ENCODE peak calls at places on chromosomes 3 and 15, in five cellular contexts. B is WERI-Rb-1, F is kidney epithelial cell, P is heart right ventricle, D is cardiac fibroblast. W is an unnamed sample.
A peak's percentile ranks its signal among the peaks of the same experiment; 100 is the strongest.

GRCh38 chr15:40379853-40380252 is 2.7 kb upstream of the KNSTRN start:
- DNase-seq in B (no peak), F (peak; percentile 72), P (peak; percentile 66), D (peak; percentile 99), W (peak; percentile 83)

GRCh38 chr3:120928991-120929390 is 21.0 kb downstream of the STXBP5L start:
- DNase-seq in B (no peak), F (no peak), P (no peak), D (peak; percentile 25), W (no peak)

GRCh38 chr3:176839447-176839846 is 357.8 kb downstream of the TBL1XR1 start:
- DNase-seq in B (no peak), F (no peak), P (no peak), D (no peak), W (no peak)

GRCh38 chr3:25536668-25537331 is 108.7 kb downstream of the RARB start:
- DNase-seq in B (no peak), F (no peak), P (no peak), D (no peak), W (no peak)

GRCh38 chr3:150216866-150217600 is 191.1 kb upstream of the TSC22D2 start:
- DNase-seq in B (no peak), F (no peak), P (no peak), D (no peak), W (no peak)

GRCh38 chr3:120093119-120093922 is 926 bp downstream of the GSK3B start:
- DNase-seq in B (no peak), F (no peak), P (peak; percentile 84), D (peak; percentile 92), W (peak; percentile 56)

GRCh38 chr3:171833775-171834460 is 9.2 kb upstream of the TMEM212 start:
- DNase-seq in B (no peak), F (no peak), P (no peak), D (peak; percentile 88), W (no peak)

GRCh38 chr15:38028869-38029268 is 94.4 kb downstream of the TMCO5A start:
- DNase-seq in B (no peak), F (no peak), P (no peak), D (peak; percentile 62), W (no peak)

GRCh38 chr3:113158210-113158609 is 53.1 kb upstream of the BOC start:
- DNase-seq in B (no peak), F (no peak), P (peak; percentile 11), D (no peak), W (no peak)

GRCh38 chr3:138460536-138461205 is 26.3 kb downstream of the ESYT3 start:
- DNase-seq in B (no peak), F (no peak), P (no peak), D (no peak), W (no peak)

GRCh38 chr15:35852818-35853624 is 307.1 kb upstream of the DPH6 start:
- DNase-seq in B (no peak), F (no peak), P (no peak), D (no peak), W (no peak)
- TF ChIP-seq CTCF in B (no peak), F (no peak), P (no peak), D (no peak), W (no peak)

DNA sequence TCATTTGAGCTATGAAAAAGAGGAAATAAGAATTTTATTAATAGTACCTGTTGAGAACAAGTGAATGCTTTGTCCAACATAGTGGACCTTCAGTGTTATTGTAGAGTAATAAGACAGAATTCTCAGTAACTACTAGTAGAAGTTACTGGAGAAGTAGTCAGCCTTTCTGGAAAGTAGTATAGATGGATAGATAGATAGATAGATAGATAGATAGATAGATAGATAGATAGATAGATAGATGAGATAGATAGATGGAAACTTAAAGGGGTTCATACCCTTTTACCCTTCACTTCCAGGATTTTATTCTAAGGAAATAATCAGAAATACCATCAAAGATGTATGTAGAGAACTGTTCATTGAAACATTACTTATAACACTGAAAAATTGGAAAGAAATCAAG is 5.2 kb downstream of the FAM162A start:
- DNase-seq in B (no peak), F (no peak), P (no peak), D (no peak), W (no peak)
- H3K4me3 ChIP-seq in B (no peak overlapping the region), F (no peak overlapping the region), P (no peak overlapping the region), D (no peak overlapping the region), W (no peak overlapping the region)

DNA sequence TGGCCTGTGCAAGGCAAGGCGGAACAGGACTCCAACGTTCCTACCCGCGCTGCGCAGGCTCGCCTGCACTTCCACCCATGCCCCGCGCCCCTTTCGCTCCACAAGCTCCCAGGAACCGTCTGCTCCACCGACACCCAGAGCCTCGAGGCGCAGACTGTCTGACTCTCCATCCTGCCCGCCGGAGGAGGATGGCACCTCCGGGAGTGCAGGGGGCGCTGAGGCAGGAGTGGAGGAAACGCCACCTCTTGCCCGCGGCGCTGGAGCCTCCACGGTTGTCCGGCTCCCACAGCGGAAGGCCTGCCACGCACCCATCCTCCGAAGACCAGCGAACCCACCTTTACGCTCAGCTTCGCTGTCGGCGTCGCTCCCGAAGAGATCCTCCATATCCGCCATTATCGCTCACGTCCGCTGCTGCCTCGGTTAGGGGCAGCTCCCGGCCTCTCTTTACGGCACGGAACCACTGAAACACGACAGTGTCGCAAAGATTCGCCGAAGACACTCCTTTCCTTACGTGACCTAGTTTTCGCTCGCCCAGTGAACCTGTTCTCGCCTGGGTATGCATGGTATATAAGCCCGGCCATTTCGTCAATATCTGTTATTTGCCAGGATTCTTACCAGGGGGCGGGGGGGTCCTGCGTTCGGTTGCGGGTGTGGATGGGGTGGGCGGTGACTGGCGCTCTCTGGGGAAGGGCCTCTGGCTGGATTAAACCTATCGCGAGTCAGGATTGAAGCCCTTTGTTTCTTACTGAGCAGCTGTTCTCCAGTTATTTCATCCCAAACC is at the start of gene LEO1:
- DNase-seq in B (peak; percentile 94), F (peak; percentile 88), P (peak; percentile 93), D (peak; percentile 98), W (peak; percentile 98)
- TF ChIP-seq CTCF in B (peak; percentile 41), F (peak; percentile 55), P (no peak), D (peak; percentile 56), W (peak; percentile 52)

GRCh38 chr15:63372018-63372705 is 9.5 kb downstream of the CA12 start:
- DNase-seq in B (no peak), F (peak; percentile 88), P (no peak), D (peak; percentile 99), W (peak; percentile 65)
- H3K4me3 ChIP-seq in B (no peak overlapping the region), F (no peak overlapping the region), P (no peak overlapping the region), D (peak overlapping the region; percentile 29), W (no peak overlapping the region)

DNA sequence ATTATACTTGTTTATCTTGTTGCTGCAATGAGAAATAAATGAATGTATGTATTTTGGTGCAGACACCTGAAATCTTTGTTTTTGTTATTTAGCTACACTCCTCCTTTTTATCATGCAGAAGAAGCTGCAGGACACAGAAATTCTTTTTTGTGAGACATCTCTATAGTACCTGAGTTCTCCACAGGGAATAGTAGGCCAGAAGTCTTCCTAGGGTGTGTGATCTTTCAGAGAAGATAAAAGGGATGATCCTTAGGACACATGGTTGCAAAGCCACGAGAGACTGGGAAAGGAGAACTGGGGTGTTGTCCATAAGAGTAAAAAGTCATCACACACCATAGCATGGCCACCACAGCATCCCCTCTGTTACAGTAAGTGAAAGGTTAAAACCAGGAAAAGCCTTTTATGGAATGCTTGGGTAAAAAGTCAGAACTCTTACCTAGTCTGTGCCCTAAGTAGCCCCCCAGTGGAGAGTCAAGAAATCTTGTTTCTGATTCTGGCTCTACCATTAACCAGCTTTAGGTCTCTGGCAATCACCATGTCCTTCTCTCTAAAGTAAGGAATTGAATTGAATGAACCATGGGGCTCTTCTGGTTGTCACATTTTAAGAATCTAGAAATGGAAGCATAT is 31.9 kb upstream of the ADGRG7 start:
- DNase-seq in B (no peak), F (no peak), P (no peak), D (no peak), W (no peak)
- TF ChIP-seq CTCF in B (no peak), F (no peak), P (no peak), D (no peak), W (no peak)

W was measured in retinal pigment epithelial cell.